ENCODE peak calls at places on chromosomes 13 and 19, in ten cellular contexts. E is cerebellar cortex, R is nucleus accumbens, D is AG04450, Q is GM19239, T is osteoblast, S is H4, Y is kidney tubule cell, F is Calu3, Z is cerebellar nuclear complex. V is an unnamed sample.

GRCh38 chr13:48116808-48117207 is 21.9 kb upstream of the MED4 start:
- DNase-seq in E (no peak), R (no peak), D (no peak), Q (no peak), T (no peak), S (no peak), Y (no peak), F (no peak), Z (no peak), V (no peak)

GRCh38 chr13:114115191-114115671 is 17.2 kb downstream of the RASA3 start:
- DNase-seq in E (no peak), R (no peak), D (peak), Q (no peak), T (peak), S (peak), Y (peak), F (peak), Z (no peak), V (no peak)

GRCh38 chr13:91291078-91291477 is 56.4 kb upstream of the MIR17HG start:
- DNase-seq in E (no peak), R (no peak), D (no peak), Q (no peak), T (no peak), S (no peak), Y (no peak), F (no peak), Z (no peak), V (no peak)

GRCh38 chr19:35790981-35791813 is 15.8 kb downstream of the ARHGAP33 start:
- DNase-seq in E (peak), R (no peak), D (no peak), Q (no peak), T (peak), S (peak), Y (no peak), F (no peak), Z (no peak), V (no peak)

GRCh38 chr13:41461527-41462124 is 4.3 kb downstream of the RGCC start:
- DNase-seq in E (no peak), R (no peak), D (no peak), Q (no peak), T (no peak), S (no peak), Y (no peak), F (no peak), Z (no peak), V (no peak)

GRCh38 chr13:83884141-83884540 is 1.9 kb upstream of the SLITRK1 start:
- DNase-seq in E (no peak), R (no peak), D (no peak), Q (no peak), T (no peak), S (no peak), Y (no peak), F (no peak), Z (no peak), V (no peak)

GRCh38 chr19:43438291-43439162 is 23.8 kb downstream of the TEX101 start:
- DNase-seq in E (no peak), R (no peak), D (peak), Q (no peak), T (no peak), S (peak), Y (no peak), F (no peak), Z (no peak), V (no peak)

GRCh38 chr19:10086904-10087256 is 763 bp downstream of the SHFL start:
- DNase-seq in E (no peak), R (no peak), D (no peak), Q (no peak), T (peak), S (no peak), Y (no peak), F (no peak), Z (no peak), V (no peak)

GRCh38 chr13:92966900-92967299 is 259.7 kb upstream of the GPC6 start:
- DNase-seq in E (no peak), R (no peak), D (no peak), Q (no peak), T (no peak), S (no peak), Y (no peak), F (no peak), Z (no peak), V (no peak)

GRCh38 chr19:49470615-49470978 is 3.4 kb upstream of the FLT3LG start:
- DNase-seq in E (no peak), R (no peak), D (no peak), Q (no peak), T (no peak), S (no peak), Y (no peak), F (no peak), Z (no peak), V (no peak)

GRCh38 chr19:47377801-47378200 is 28.7 kb downstream of the DHX34 start:
- DNase-seq in E (peak), R (no peak), D (no peak), Q (no peak), T (peak), S (no peak), Y (no peak), F (no peak), Z (no peak), V (no peak)

GRCh38 chr13:26699197-26699490 is 61.4 kb downstream of the GPR12 start:
- DNase-seq in E (no peak), R (no peak), D (no peak), Q (no peak), T (no peak), S (no peak), Y (no peak), F (no peak), Z (no peak), V (no peak)

GRCh38 chr13:111407381-111408131 is 87.1 kb downstream of the TEX29 start:
- DNase-seq in E (no peak), R (no peak), D (no peak), Q (no peak), T (no peak), S (no peak), Y (no peak), F (no peak), Z (no peak), V (no peak)

GRCh38 chr13:43374621-43375020 is 351.2 kb downstream of the DNAJC15 start:
- DNase-seq in E (no peak), R (no peak), D (no peak), Q (no peak), T (peak), S (peak), Y (peak), F (no peak), Z (no peak), V (no peak)